ENCODE peak calls at places on chromosomes 6 and 20, in nine cellular contexts. Q is Peyer's patch, B is A549, D is prostate gland, R is breast epithelium, P is heart left ventricle, I is HepG2, M is ovary, A is esophagus muscularis mucosa. E is an unnamed sample.

GRCh38 chr6:37051138-37052026 is 45.9 kb downstream of the FGD2 start:
- DNase-seq in Q (peak; percentile 97), B (peak; percentile 76), D (peak; percentile 86), R (peak; percentile 81), P (peak; percentile 89), I (peak; percentile 70), M (peak; percentile 92), A (peak; percentile 96), E (peak; percentile 88)

GRCh38 chr20:17541996-17542395 is 10.8 kb upstream of the BFSP1 start:
- DNase-seq in Q (no peak), B (no peak), D (no peak), R (no peak), P (no peak), I (no peak), M (no peak), A (no peak), E (no peak)

GRCh38 chr20:684676-685319 is 9.2 kb upstream of the SCRT2 start:
- DNase-seq in Q (no peak), B (no peak), D (no peak), R (no peak), P (no peak), I (no peak), M (no peak), A (no peak), E (no peak)

GRCh38 chr6:23663652-23664051 is 462.4 kb upstream of the NRSN1 start:
- DNase-seq in Q (no peak), B (no peak), D (no peak), R (no peak), P (no peak), I (no peak), M (no peak), A (no peak), E (no peak)

GRCh38 chr6:129598244-129599187 is 111.5 kb downstream of the ARHGAP18 start:
- DNase-seq in Q (no peak), B (peak; percentile 35), D (peak; percentile 39), R (no peak), P (no peak), I (peak; percentile 67), M (no peak), A (no peak), E (no peak)

GRCh38 chr6:136586295-136586694 is 36.1 kb upstream of the MAP7 start:
- DNase-seq in Q (no peak), B (no peak), D (no peak), R (no peak), P (no peak), I (no peak), M (no peak), A (no peak), E (no peak)

GRCh38 chr6:154134471-154135147 is 95.6 kb downstream of the OPRM1 start:
- DNase-seq in Q (no peak), B (no peak), D (no peak), R (no peak), P (no peak), I (no peak), M (no peak), A (no peak), E (no peak)

GRCh38 chr6:154605207-154605877 is 94.9 kb upstream of the CNKSR3 start:
- DNase-seq in Q (no peak), B (no peak), D (no peak), R (no peak), P (no peak), I (no peak), M (no peak), A (no peak), E (no peak)

GRCh38 chr6:134676307-134677281 is 273.3 kb downstream of the ALDH8A1 start:
- DNase-seq in Q (peak; percentile 80), B (no peak), D (no peak), R (no peak), P (no peak), I (no peak), M (no peak), A (no peak), E (no peak)

GRCh38 chr20:19947611-19948264 is 69.4 kb upstream of the NAA20 start:
- DNase-seq in Q (no peak), B (no peak), D (no peak), R (no peak), P (no peak), I (no peak), M (no peak), A (no peak), E (no peak)

GRCh38 chr6:99434702-99435530 is 9.8 kb upstream of the PNISR start:
- DNase-seq in Q (no peak), B (peak; percentile 19), D (no peak), R (no peak), P (no peak), I (peak; percentile 23), M (no peak), A (no peak), E (no peak)

GRCh38 chr6:2111162-2111677 is 134.2 kb downstream of the GMDS start:
- DNase-seq in Q (no peak), B (no peak), D (no peak), R (no peak), P (no peak), I (no peak), M (no peak), A (no peak), E (no peak)

GRCh38 chr20:53774487-53775203 is 181.0 kb upstream of the ZNF217 start:
- DNase-seq in Q (no peak), B (peak; percentile 87), D (no peak), R (no peak), P (peak; percentile 32), I (no peak), M (no peak), A (no peak), E (no peak)

GRCh38 chr6:82246802-82247633 is 526 bp downstream of the IBTK start:
- DNase-seq in Q (peak; percentile 78), B (peak; percentile 40), D (peak; percentile 55), R (peak; percentile 43), P (peak; percentile 64), I (peak; percentile 83), M (no peak), A (peak; percentile 94), E (peak; percentile 25)

GRCh38 chr20:25984933-25985332 is 288.3 kb upstream of the ZNF337 start:
- DNase-seq in Q (no peak), B (no peak), D (no peak), R (no peak), P (peak; percentile 57), I (no peak), M (peak; percentile 69), A (no peak), E (peak; percentile 74)

GRCh38 chr6:142075516-142076101 is 57.1 kb upstream of the GJE1 start:
- DNase-seq in Q (no peak), B (no peak), D (no peak), R (no peak), P (no peak), I (no peak), M (no peak), A (no peak), E (no peak)

GRCh38 chr6:42745083-42745637 is 743 bp downstream of the TBCC start:
- DNase-seq in Q (peak; percentile 58), B (peak; percentile 14), D (no peak), R (peak; percentile 28), P (peak; percentile 22), I (peak; percentile 27), M (peak; percentile 51), A (no peak), E (peak; percentile 30)

GRCh38 chr6:100504786-100505737 is 40.3 kb upstream of the SIM1 start:
- DNase-seq in Q (no peak), B (no peak), D (no peak), R (peak; percentile 21), P (no peak), I (no peak), M (no peak), A (no peak), E (no peak)

GRCh38 chr20:50624351-50625016 is 66.9 kb downstream of the RIPOR3 start:
- DNase-seq in Q (no peak), B (no peak), D (peak; percentile 63), R (peak; percentile 72), P (no peak), I (peak; percentile 80), M (no peak), A (no peak), E (no peak)

GRCh38 chr6:54285595-54285994 is 22.6 kb upstream of the TINAG start:
- DNase-seq in Q (no peak), B (no peak), D (no peak), R (no peak), P (no peak), I (no peak), M (no peak), A (no peak), E (no peak)

GRCh38 chr6:104859225-104860146 is at the start of gene HACE1:
- DNase-seq in Q (peak; percentile 96), B (peak; percentile 78), D (peak; percentile 84), R (peak; percentile 67), P (peak; percentile 91), I (peak; percentile 78), M (peak; percentile 90), A (peak; percentile 96), E (peak; percentile 91)
- TF ChIP-seq POLR2A in Q (peak; percentile 47), B (peak; percentile 53), D (peak; percentile 56), R (no peak), P (peak; percentile 70), I (peak; percentile 20), M (peak; percentile 50), A (no peak), E (no peak)

DNA sequence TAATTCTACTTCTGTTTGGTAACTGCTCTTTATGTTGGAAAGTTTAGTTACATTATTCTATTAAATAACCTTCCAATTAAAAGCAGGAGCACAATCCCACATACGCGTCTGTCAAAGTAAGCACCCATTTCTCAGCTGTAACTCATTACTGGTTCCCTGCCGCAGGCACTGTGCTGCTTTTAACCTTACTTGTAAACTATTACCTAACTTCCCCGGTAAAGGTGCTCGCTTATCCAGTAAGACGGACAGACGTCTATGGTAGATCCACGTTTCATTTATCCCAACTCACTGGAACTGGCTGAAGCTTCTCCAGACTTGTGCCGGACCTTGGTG is 522 bp upstream of the ENPP4 start:
- DNase-seq in Q (no peak), B (no peak), D (no peak), R (no peak), P (no peak), I (no peak), M (no peak), A (no peak), E (no peak)
- H3K27ac ChIP-seq in Q (peak overlapping the region; percentile 80), B (no peak overlapping the region), D (peak overlapping the region; percentile 73), R (peak overlapping the region; percentile 83), P (peak overlapping the region; percentile 31), I (no peak overlapping the region), M (no peak overlapping the region), A (peak overlapping the region; percentile 74), E (no peak overlapping the region)

DNA sequence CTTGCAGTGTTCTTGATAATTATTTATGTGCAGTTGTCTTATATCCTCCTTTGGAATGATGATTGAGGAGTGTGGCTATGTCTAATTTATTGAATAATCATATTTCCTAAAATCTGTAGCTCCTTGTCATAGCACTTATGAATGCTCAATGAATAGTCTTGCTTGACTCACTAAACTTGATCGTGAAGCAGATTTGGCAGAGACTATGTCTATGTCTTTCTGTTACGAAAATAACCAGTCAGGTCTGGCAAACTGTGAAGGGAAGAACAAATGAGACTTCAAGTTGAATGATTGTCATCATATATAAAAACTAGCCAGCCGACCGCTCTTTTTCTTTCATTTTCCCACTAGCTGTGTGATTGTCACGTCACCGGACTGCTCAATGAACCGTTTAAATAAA is 1303.9 kb upstream of the GJE1 start:
- DNase-seq in Q (no peak), B (no peak), D (no peak), R (no peak), P (no peak), I (no peak), M (no peak), A (no peak), E (no peak)
- TF ChIP-seq POLR2A in Q (no peak), B (no peak), D (no peak), R (no peak), P (no peak), I (no peak), M (no peak), A (no peak), E (no peak)

GRCh38 chr6:147941143-147941542 is 401.5 kb upstream of the SASH1 start:
- DNase-seq in Q (no peak), B (no peak), D (no peak), R (no peak), P (no peak), I (no peak), M (no peak), A (no peak), E (no peak)
- H3K27ac ChIP-seq in Q (no peak overlapping the region), B (no peak overlapping the region), D (no peak overlapping the region), R (no peak overlapping the region), P (no peak overlapping the region), I (no peak overlapping the region), M (no peak overlapping the region), A (no peak overlapping the region), E (no peak overlapping the region)

E was measured in adrenal gland.